ENCODE peak calls at places on chromosomes 5 and 9, in seven cellular contexts. B is GM12891, K is K562, E is SK-N-SH, M is H1, G is GM12878, D is HepG2. F is an unnamed sample.

GRCh38 chr9:99431103-99431502 is 209.0 kb downstream of the SEC61B start:
- DNase-seq in B (no peak), K (no peak), E (no peak), M (no peak), G (no peak), D (no peak), F (no peak)

GRCh38 chr5:50667079-50667652 is 729 bp downstream of the PARP8 start:
- DNase-seq in B (no peak), K (no peak), E (peak; percentile 80), M (no peak), G (no peak), D (no peak), F (no peak)

GRCh38 chr5:68441309-68441708 is 225.8 kb downstream of the PIK3R1 start:
- DNase-seq in B (no peak), K (no peak), E (no peak), M (no peak), G (no peak), D (no peak), F (no peak)

GRCh38 chr5:169697518-169697890 is 60.4 kb downstream of the DOCK2 start:
- DNase-seq in B (no peak), K (no peak), E (no peak), M (no peak), G (no peak), D (no peak), F (no peak)

GRCh38 chr9:104993291-104993963 is 65.5 kb upstream of the ABCA1 start:
- DNase-seq in B (no peak), K (no peak), E (no peak), M (peak; percentile 93), G (no peak), D (peak; percentile 63), F (no peak)

GRCh38 chr5:56409331-56410190 is 176.4 kb upstream of the ANKRD55 start:
- DNase-seq in B (no peak), K (no peak), E (no peak), M (no peak), G (no peak), D (no peak), F (no peak)

GRCh38 chr9:135079676-135080075 is 7.8 kb upstream of the OLFM1 start:
- DNase-seq in B (no peak), K (no peak), E (no peak), M (no peak), G (no peak), D (no peak), F (no peak)

GRCh38 chr5:73605223-73606087 is 20.5 kb upstream of the ARHGEF28 start:
- DNase-seq in B (no peak), K (no peak), E (no peak), M (no peak), G (no peak), D (peak; percentile 76), F (no peak)

GRCh38 chr9:38713426-38713825 is 6.5 kb downstream of the FAM240B start:
- DNase-seq in B (no peak), K (no peak), E (no peak), M (no peak), G (no peak), D (no peak), F (no peak)

GRCh38 chr9:31137151-31137849 is 1247.1 kb upstream of the ACO1 start:
- DNase-seq in B (no peak), K (no peak), E (no peak), M (no peak), G (no peak), D (peak; percentile 31), F (no peak)

GRCh38 chr5:130282044-130282443 is 377.8 kb downstream of the CHSY3 start:
- DNase-seq in B (no peak), K (no peak), E (no peak), M (no peak), G (no peak), D (no peak), F (no peak)

GRCh38 chr5:6868170-6868569 is 154.9 kb downstream of the TENT4A start:
- DNase-seq in B (no peak), K (no peak), E (peak; percentile 26), M (no peak), G (no peak), D (no peak), F (no peak)

GRCh38 chr9:72203205-72203803 is 54.1 kb downstream of the GDA start:
- DNase-seq in B (peak; percentile 13), K (peak; percentile 16), E (peak; percentile 31), M (no peak), G (no peak), D (peak; percentile 53), F (no peak)

GRCh38 chr5:110105692-110106091 is 416.0 kb downstream of the MAN2A1 start:
- DNase-seq in B (no peak), K (no peak), E (no peak), M (no peak), G (no peak), D (peak; percentile 79), F (no peak)

GRCh38 chr5:172527559-172527958 is 73.2 kb upstream of the SH3PXD2B start:
- DNase-seq in B (no peak), K (no peak), E (no peak), M (no peak), G (no peak), D (no peak), F (no peak)

GRCh38 chr9:16356196-16356765 is 514.2 kb downstream of the BNC2 start:
- DNase-seq in B (no peak), K (no peak), E (no peak), M (no peak), G (no peak), D (no peak), F (no peak)

GRCh38 chr5:174343826-174344225 is 298.3 kb downstream of the NSG2 start:
- DNase-seq in B (no peak), K (no peak), E (no peak), M (no peak), G (no peak), D (no peak), F (no peak)

GRCh38 chr5:142655339-142656267 is 30.3 kb downstream of the FGF1 start:
- DNase-seq in B (peak; percentile 74), K (peak; percentile 85), E (peak; percentile 91), M (peak; percentile 53), G (no peak), D (peak; percentile 62), F (peak; percentile 61)

GRCh38 chr5:96243203-96243602 is 189.8 kb downstream of the PCSK1 start:
- DNase-seq in B (no peak), K (no peak), E (no peak), M (no peak), G (no peak), D (no peak), F (no peak)

GRCh38 chr9:122844137-122844536 is 15.7 kb upstream of the PDCL start:
- DNase-seq in B (no peak), K (no peak), E (no peak), M (no peak), G (no peak), D (no peak), F (no peak)

GRCh38 chr5:147876626-147877025 is 1.9 kb upstream of the SCGB3A2 start:
- DNase-seq in B (no peak), K (no peak), E (no peak), M (no peak), G (no peak), D (no peak), F (no peak)

DNA sequence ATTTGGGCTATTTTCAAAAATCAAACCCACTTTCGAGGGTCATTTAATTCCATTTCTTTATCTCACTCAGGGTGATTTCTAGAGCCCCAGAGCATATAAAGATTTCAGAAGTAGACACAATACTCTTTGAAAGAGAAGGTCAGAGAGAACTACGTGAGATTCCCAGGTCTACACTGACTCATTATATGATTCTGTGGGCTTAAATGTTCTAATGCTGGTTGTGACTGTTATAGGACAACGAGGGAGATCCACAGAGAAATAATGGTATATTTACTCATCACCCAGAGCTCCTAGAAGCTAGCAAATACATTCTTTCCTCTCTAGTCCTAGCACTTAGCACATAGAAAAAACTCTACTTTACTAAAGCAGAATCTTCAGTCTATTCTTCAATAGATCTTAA is 39.5 kb upstream of the GRAMD2B start:
- DNase-seq in B (no peak), K (no peak), E (no peak), M (no peak), G (no peak), D (no peak), F (no peak)
- TF ChIP-seq TAF1 in B (no peak), K (no peak), E (no peak), M (no peak), G (no peak), D (no peak), F (no peak)

GRCh38 chr9:89376286-89376685 is 58.0 kb downstream of the SECISBP2 start:
- DNase-seq in B (no peak), K (no peak), E (no peak), M (no peak), G (no peak), D (no peak), F (no peak)

GRCh38 chr9:89376741-89377140 is 58.4 kb downstream of the SECISBP2 start:
- DNase-seq in B (no peak), K (no peak), E (no peak), M (no peak), G (no peak), D (no peak), F (no peak)

GRCh38 chr9:89374176-89374575 is 55.9 kb downstream of the SECISBP2 start:
- DNase-seq in B (no peak), K (no peak), E (no peak), M (no peak), G (no peak), D (no peak), F (no peak)

GRCh38 chr9:89377411-89377810 is 59.1 kb downstream of the SECISBP2 start:
- DNase-seq in B (no peak), K (no peak), E (no peak), M (no peak), G (no peak), D (no peak), F (no peak)

GRCh38 chr9:89375181-89375760 is 57.0 kb downstream of the SECISBP2 start:
- DNase-seq in B (peak; percentile 58), K (peak; percentile 9), E (peak; percentile 85), M (no peak), G (peak; percentile 42), D (no peak), F (no peak)
- TF ChIP-seq TAF1 in B (no peak), K (no peak), E (no peak), M (no peak), G (no peak), D (no peak), F (no peak)

GRCh38 chr5:64784451-64785025 is 15.8 kb downstream of the CWC27 start:
- DNase-seq in B (no peak), K (peak; percentile 34), E (peak; percentile 22), M (no peak), G (peak; percentile 26), D (peak; percentile 71), F (no peak)
- TF ChIP-seq TAF1 in B (no peak), K (no peak), E (no peak), M (no peak), G (no peak), D (no peak), F (no peak)

GRCh38 chr9:92155221-92155620 is 40.0 kb upstream of the SPTLC1 start:
- DNase-seq in B (no peak), K (no peak), E (no peak), M (no peak), G (no peak), D (no peak), F (no peak)

GRCh38 chr9:92163276-92163675 is 48.1 kb upstream of the SPTLC1 start:
- DNase-seq in B (no peak), K (no peak), E (no peak), M (no peak), G (no peak), D (no peak), F (no peak)

GRCh38 chr9:92160786-92161185 is 45.6 kb upstream of the SPTLC1 start:
- DNase-seq in B (no peak), K (no peak), E (no peak), M (no peak), G (no peak), D (no peak), F (no peak)

GRCh38 chr9:92158097-92158601 is 42.9 kb upstream of the SPTLC1 start:
- DNase-seq in B (no peak), K (no peak), E (no peak), M (no peak), G (no peak), D (no peak), F (no peak)

GRCh38 chr9:92159058-92159457 is 43.8 kb upstream of the SPTLC1 start:
- DNase-seq in B (no peak), K (no peak), E (no peak), M (no peak), G (no peak), D (no peak), F (no peak)
- TF ChIP-seq TAF1 in B (no peak), K (no peak), E (no peak), M (no peak), G (no peak), D (no peak), F (no peak)

F was measured in GM12892.